ENCODE peak calls at places on chromosomes 12 and 14, in ten cellular contexts. W is ovary, B is esophagus squamous epithelium, S is body of pancreas, D is Peyer's patch, T is vagina, I is transverse colon, H is IMR-90, N is esophagus muscularis mucosa, G is heart left ventricle. F is an unnamed sample.

GRCh38 chr12:112839386-112839972 is 47.9 kb downstream of the RPH3A start:
- DNase-seq in W (no peak), B (no peak), S (no peak), D (no peak), T (no peak), I (no peak), H (peak; percentile 47), N (no peak), G (no peak), F (no peak)

GRCh38 chr14:103058209-103059055 is 1.1 kb upstream of the CDC42BPB start:
- DNase-seq in W (no peak), B (no peak), S (no peak), D (peak; percentile 21), T (no peak), I (no peak), H (peak; percentile 8), N (no peak), G (no peak), F (peak; percentile 74)

GRCh38 chr14:101776315-101776714 is 14.8 kb downstream of the PPP2R5C start:
- DNase-seq in W (no peak), B (no peak), S (no peak), D (no peak), T (no peak), I (no peak), H (no peak), N (no peak), G (no peak), F (no peak)

GRCh38 chr12:111180830-111181726 is 187.8 kb downstream of the PHETA1 start:
- DNase-seq in W (peak; percentile 27), B (no peak), S (peak; percentile 58), D (peak; percentile 59), T (no peak), I (peak; percentile 43), H (peak; percentile 4), N (no peak), G (peak; percentile 47), F (peak; percentile 86)

GRCh38 chr14:31745741-31746140 is 184.5 kb downstream of the NUBPL start:
- DNase-seq in W (no peak), B (no peak), S (no peak), D (no peak), T (no peak), I (no peak), H (no peak), N (no peak), G (no peak), F (no peak)

GRCh38 chr12:11228268-11228879 is 41.1 kb downstream of the PRB3 start:
- DNase-seq in W (no peak), B (no peak), S (peak; percentile 18), D (no peak), T (no peak), I (peak; percentile 37), H (peak; percentile 30), N (no peak), G (no peak), F (no peak)

GRCh38 chr12:102917026-102917787 is at the start of gene PAH:
- DNase-seq in W (peak; percentile 15), B (no peak), S (peak; percentile 56), D (no peak), T (no peak), I (peak; percentile 35), H (no peak), N (no peak), G (no peak), F (no peak)

GRCh38 chr12:5171701-5172100 is 128.0 kb downstream of the KCNA5 start:
- DNase-seq in W (no peak), B (no peak), S (peak; percentile 27), D (no peak), T (peak; percentile 4), I (peak; percentile 13), H (peak; percentile 77), N (no peak), G (peak; percentile 24), F (no peak)

GRCh38 chr12:92070864-92071445 is 74.7 kb downstream of the BTG1 start:
- DNase-seq in W (no peak), B (no peak), S (peak; percentile 70), D (no peak), T (no peak), I (peak; percentile 68), H (peak; percentile 70), N (no peak), G (no peak), F (no peak)

GRCh38 chr12:92065664-92066063 is 80.0 kb downstream of the BTG1 start:
- DNase-seq in W (no peak), B (no peak), S (no peak), D (no peak), T (no peak), I (no peak), H (no peak), N (no peak), G (no peak), F (no peak)

GRCh38 chr12:92070054-92070863 is 75.4 kb downstream of the BTG1 start:
- DNase-seq in W (no peak), B (no peak), S (peak; percentile 85), D (peak; percentile 59), T (no peak), I (peak; percentile 68), H (no peak), N (no peak), G (no peak), F (peak; percentile 75)

GRCh38 chr12:92065018-92065499 is 80.6 kb downstream of the BTG1 start:
- DNase-seq in W (no peak), B (no peak), S (peak; percentile 90), D (no peak), T (no peak), I (peak; percentile 26), H (peak; percentile 61), N (no peak), G (no peak), F (peak; percentile 70)

DNA sequence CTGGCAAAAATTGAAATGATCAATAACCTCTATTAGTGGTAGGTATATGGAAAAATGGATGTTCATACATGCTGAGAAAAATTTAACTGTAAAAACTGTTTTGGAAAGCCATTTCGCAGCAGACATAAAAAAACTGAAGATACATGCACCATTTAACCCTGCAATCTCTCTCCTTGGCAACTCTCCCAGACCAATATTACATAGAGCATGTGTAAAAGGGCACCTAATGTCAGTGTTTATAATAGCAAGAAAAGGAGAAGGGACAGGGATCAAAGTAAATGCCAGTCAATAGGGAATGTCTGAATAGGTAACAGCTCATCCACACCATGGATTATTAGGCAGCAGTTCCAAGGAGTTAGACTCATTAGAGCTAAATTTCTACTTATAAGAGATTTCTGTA is 77.2 kb downstream of the BTG1 start:
- DNase-seq in W (no peak), B (no peak), S (no peak), D (no peak), T (no peak), I (no peak), H (no peak), N (no peak), G (no peak), F (no peak)
- H3K27me3 ChIP-seq in W (no peaks in the 10 kb centered on the region), B (no peaks in the 10 kb centered on the region), S (no peaks in the 10 kb centered on the region), D (no peaks in the 10 kb centered on the region), T (no peaks in the 10 kb centered on the region), I (no peaks in the 10 kb centered on the region), H (no peaks in the 10 kb centered on the region), N (no peaks in the 10 kb centered on the region), G (no peaks in the 10 kb centered on the region), F (no peaks in the 10 kb centered on the region)

GRCh38 chr12:1660304-1661187 is 30.3 kb upstream of the ADIPOR2 start:
- DNase-seq in W (peak; percentile 81), B (no peak), S (peak; percentile 98), D (peak; percentile 95), T (no peak), I (peak; percentile 88), H (no peak), N (no peak), G (peak; percentile 58), F (peak; percentile 89)
- TF ChIP-seq POLR2A in W (no peak), B (no peak), S (no peak), D (peak; percentile 80), T (no peak), I (peak; percentile 11), H (no peak), N (no peak), G (no peak), F (no peak)

GRCh38 chr12:52727037-52727436 is 23.7 kb upstream of the KRT77 start:
- DNase-seq in W (no peak), B (no peak), S (no peak), D (no peak), T (no peak), I (no peak), H (no peak), N (no peak), G (no peak), F (no peak)

GRCh38 chr12:52729147-52729546 is 25.8 kb upstream of the KRT77 start:
- DNase-seq in W (no peak), B (no peak), S (no peak), D (no peak), T (no peak), I (no peak), H (no peak), N (no peak), G (no peak), F (no peak)

GRCh38 chr12:52730383-52730782 is 27.1 kb upstream of the KRT77 start:
- DNase-seq in W (no peak), B (no peak), S (no peak), D (no peak), T (no peak), I (no peak), H (no peak), N (no peak), G (no peak), F (no peak)

GRCh38 chr12:52728374-52728773 is 25.1 kb upstream of the KRT77 start:
- DNase-seq in W (no peak), B (no peak), S (no peak), D (no peak), T (no peak), I (no peak), H (no peak), N (no peak), G (no peak), F (no peak)

DNA sequence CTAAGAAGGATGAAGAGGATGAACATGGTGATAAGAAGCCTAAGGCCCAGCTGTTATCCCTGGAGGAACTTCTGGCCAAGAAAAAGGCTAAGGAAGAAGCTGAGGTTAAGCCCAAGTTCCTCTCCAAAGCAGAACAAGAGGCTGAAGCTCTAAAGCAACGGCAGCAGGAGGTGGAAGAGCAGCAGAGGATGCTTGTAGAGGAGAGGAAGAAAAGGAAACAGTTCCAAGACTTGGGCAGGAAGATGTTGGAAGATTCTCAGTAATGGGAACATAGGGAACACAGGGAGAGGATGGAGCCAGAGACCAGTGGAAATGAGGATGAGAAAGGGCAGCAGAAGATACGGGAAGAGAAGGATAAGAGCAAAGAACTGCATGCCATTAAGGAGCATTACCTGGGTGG is 27.5 kb upstream of the KRT77 start:
- DNase-seq in W (no peak), B (no peak), S (no peak), D (no peak), T (no peak), I (no peak), H (no peak), N (no peak), G (no peak), F (no peak)
- H3K27me3 ChIP-seq in W (no peaks in the 10 kb centered on the region), B (peaks cover 66% of the 10 kb centered on the region), S (no peaks in the 10 kb centered on the region), D (no peaks in the 10 kb centered on the region), T (no peaks in the 10 kb centered on the region), I (peaks cover 6% of the 10 kb centered on the region), H (peaks cover 4% of the 10 kb centered on the region), N (peaks cover 29% of the 10 kb centered on the region), G (peaks cover 7% of the 10 kb centered on the region), F (no peaks in the 10 kb centered on the region)

DNA sequence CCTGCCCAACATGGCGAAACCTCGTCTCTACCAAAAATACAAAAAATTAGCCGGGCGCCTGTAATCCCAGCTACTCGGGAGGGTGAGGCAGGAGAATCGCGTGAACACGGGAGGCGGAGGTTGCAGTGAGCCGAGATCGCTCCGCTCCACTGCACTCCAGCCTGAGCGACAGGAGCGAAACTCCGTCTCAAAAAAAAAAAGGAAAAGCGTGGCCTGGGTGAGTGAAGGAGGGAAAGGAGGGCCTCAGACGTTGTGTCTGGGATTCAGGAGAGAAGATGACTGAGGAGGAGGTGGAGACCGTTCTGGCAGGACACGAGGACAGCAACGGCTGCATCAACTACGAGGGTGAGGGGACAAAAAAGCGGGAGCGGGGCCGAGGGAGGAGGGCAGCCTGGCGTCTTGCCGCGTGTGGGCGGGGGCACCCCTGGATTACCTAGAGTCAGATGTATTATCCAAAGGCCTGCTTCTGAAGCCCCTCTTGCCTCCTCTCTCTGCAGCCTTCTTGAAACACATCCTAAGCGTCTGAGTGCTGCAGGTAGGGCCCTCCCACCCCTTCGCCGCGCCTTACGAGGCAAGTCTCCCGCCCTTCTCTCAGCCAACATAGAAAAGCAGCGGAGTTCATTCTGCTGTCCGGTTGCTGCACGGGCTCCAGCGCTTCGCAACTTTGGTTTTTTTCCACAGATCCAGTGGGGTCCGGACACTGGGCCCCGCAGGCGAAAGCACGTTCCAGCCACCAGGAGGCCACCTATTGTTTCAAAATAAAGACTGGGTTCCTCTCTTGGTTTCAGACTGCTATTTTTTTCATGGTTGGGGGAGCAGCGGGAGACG is 744 bp upstream of the MYL6 start:
- DNase-seq in W (peak; percentile 84), B (no peak), S (peak; percentile 77), D (peak; percentile 82), T (no peak), I (peak; percentile 81), H (peak; percentile 83), N (peak; percentile 95), G (peak; percentile 79), F (peak; percentile 94)
- TF ChIP-seq POLR2A in W (no peak), B (peak; percentile 41), S (no peak), D (peak; percentile 50), T (no peak), I (peak; percentile 3), H (no peak), N (peak; percentile 29), G (no peak), F (peak; percentile 50)